ENCODE peak calls at places on chromosomes 1 and 21, in ten cellular contexts. B, L, P, Q, S, A, F, M, R and H are unnamed samples.

GRCh38 chr1:107897428-107898339 is 67.3 kb downstream of the VAV3 start:
- DNase-seq in R (peak), A (no peak), F (no peak), L (no peak), M (no peak), P (no peak), Q (no peak), B (no peak), S (no peak), H (no peak)

GRCh38 chr1:40381268-40382109 is 8.0 kb downstream of the SMAP2 start:
- DNase-seq in Q (no peak), L (no peak), S (no peak), M (no peak), F (no peak), P (no peak), A (no peak), R (no peak), B (no peak), H (no peak)

GRCh38 chr1:204254031-204254661 is 40.4 kb upstream of the GOLT1A start:
- DNase-seq in S (peak), R (no peak), M (peak), A (no peak), P (peak), L (peak), F (no peak), B (peak), Q (no peak), H (peak)

GRCh38 chr1:10629816-10630571 is 155.2 kb downstream of the PEX14 start:
- DNase-seq in Q (no peak), M (peak), A (no peak), B (peak), P (no peak), R (no peak), L (no peak), F (no peak), S (no peak), H (no peak)

GRCh38 chr1:8155528-8156186 is 129.5 kb upstream of the ERRFI1 start:
- DNase-seq in A (no peak), M (peak), B (no peak), P (peak), R (no peak), F (no peak), L (peak), Q (no peak), S (peak), H (no peak)

GRCh38 chr21:41767606-41768370 is 936 bp upstream of the RIPK4 start:
- DNase-seq in B (no peak), Q (no peak), S (no peak), A (no peak), L (no peak), R (peak), M (no peak), P (no peak), F (no peak), H (no peak)

GRCh38 chr1:91650764-91651163 is 150.1 kb downstream of the CDC7 start:
- DNase-seq in A (peak), F (no peak), Q (peak), S (peak), P (peak), B (peak), R (no peak), L (peak), M (no peak), H (peak)

GRCh38 chr1:21913763-21914162 is 23.3 kb downstream of the HSPG2 start:
- DNase-seq in A (no peak), M (no peak), P (no peak), S (no peak), B (peak), Q (no peak), F (no peak), L (no peak), R (no peak), H (no peak)

GRCh38 chr21:35257413-35257812 is 208.3 kb upstream of the RUNX1 start:
- DNase-seq in P (peak), F (no peak), A (peak), R (no peak), B (peak), L (peak), S (peak), M (no peak), Q (peak), H (peak)

GRCh38 chr1:1401457-1402010 is 2.4 kb upstream of the CCNL2 start:
- DNase-seq in P (no peak), Q (no peak), F (no peak), A (no peak), M (no peak), B (no peak), R (no peak), S (no peak), L (no peak), H (no peak)

GRCh38 chr1:203632941-203633340 is 6.3 kb downstream of the ATP2B4 start:
- DNase-seq in B (no peak), Q (no peak), M (no peak), A (no peak), L (no peak), R (no peak), F (no peak), P (no peak), S (no peak), H (no peak)

GRCh38 chr1:68777850-68778249 is 281.0 kb upstream of the DEPDC1 start:
- DNase-seq in S (no peak), P (no peak), R (no peak), B (no peak), A (no peak), M (no peak), L (no peak), F (no peak), Q (no peak), H (no peak)

GRCh38 chr1:118783095-118783758 is 204.9 kb downstream of the TBX15 start:
- DNase-seq in M (peak), F (no peak), L (no peak), A (no peak), P (no peak), R (no peak), B (no peak), S (no peak), Q (no peak), H (no peak)

GRCh38 chr1:174995121-174995520 is 4.6 kb upstream of the CACYBP start:
- DNase-seq in F (no peak), P (no peak), S (no peak), A (no peak), R (no peak), M (no peak), B (no peak), L (no peak), Q (no peak), H (no peak)

GRCh38 chr1:233256191-233256590 is 39.3 kb downstream of the PCNX2 start:
- DNase-seq in L (no peak), P (no peak), M (no peak), B (no peak), F (no peak), S (no peak), Q (no peak), A (no peak), R (no peak), H (no peak)

GRCh38 chr1:180158149-180159147 is 3.8 kb downstream of the QSOX1 start:
- DNase-seq in A (no peak), L (no peak), M (no peak), R (no peak), B (no peak), F (no peak), P (no peak), S (no peak), Q (no peak), H (no peak)

GRCh38 chr21:32463367-32463766 is 50.9 kb downstream of the EVA1C start:
- DNase-seq in A (no peak), F (no peak), P (peak), Q (no peak), R (no peak), M (no peak), L (peak), S (peak), B (no peak), H (no peak)

GRCh38 chr1:5755552-5756125 is 236.6 kb downstream of the NPHP4 start:
- DNase-seq in B (no peak), M (no peak), S (no peak), P (no peak), Q (no peak), L (no peak), R (no peak), A (no peak), F (no peak), H (no peak)

GRCh38 chr1:76799700-76800099 is 67.6 kb upstream of the ST6GALNAC5 start:
- DNase-seq in P (no peak), M (no peak), A (no peak), Q (no peak), B (no peak), S (no peak), F (no peak), R (no peak), L (no peak), H (no peak)

GRCh38 chr21:15759469-15759868 is 29.7 kb downstream of the USP25 start:
- DNase-seq in B (no peak), F (no peak), R (no peak), L (no peak), Q (no peak), S (no peak), M (no peak), A (no peak), P (no peak), H (no peak)

GRCh38 chr1:6599141-6599975 is 3.3 kb downstream of the KLHL21 start:
- DNase-seq in F (no peak), M (no peak), S (no peak), A (peak), L (no peak), P (no peak), R (peak), B (peak), Q (no peak), H (peak)

GRCh38 chr1:159994896-159995295 is 36.9 kb downstream of the PIGM start:
- DNase-seq in Q (no peak), M (no peak), R (no peak), A (no peak), B (no peak), F (no peak), S (peak), P (no peak), L (no peak), H (no peak)

GRCh38 chr1:59499956-59500569 is 203.2 kb downstream of the FGGY start:
- DNase-seq in M (no peak), B (no peak), F (no peak), Q (no peak), A (no peak), P (no peak), L (no peak), S (no peak), R (no peak), H (no peak)

GRCh38 chr1:200139661-200140250 is 112.2 kb downstream of the NR5A2 start:
- DNase-seq in B (no peak), P (peak), M (peak), A (no peak), S (peak), R (peak), F (no peak), L (peak), Q (peak), H (no peak)